ENCODE peak calls at places on chromosomes 6 and 20, in ten cellular contexts. One of them, this sample, is unnamed.

GRCh38 chr20:25464501-25465204 is 57.2 kb downstream of the GINS1 start:
- DNase-seq in A673: no peak
- DNase-seq in GM23338: no peak
- DNase-seq in neural crest cell: no peak
- DNase-seq in activated T-cell treated with anti-CD3 and anti-CD28 coated beads, Interleukin-2, amount 50 U/mL, for 48 hours: no peak
- DNase-seq in NCI-H774: no peak
- DNase-seq in mesothelial cell of epicardium: no peak
- DNase-seq in neural progenitor cell: no peak
- DNase-seq in sigmoid colon: peak; percentile 38
- DNase-seq in BJ: no peak
- DNase-seq in this sample: no peak

GRCh38 chr6:115997990-115998585 is 62.6 kb downstream of the FRK start:
- DNase-seq in A673: no peak
- DNase-seq in GM23338: no peak
- DNase-seq in neural crest cell: no peak
- DNase-seq in activated T-cell treated with anti-CD3 and anti-CD28 coated beads, Interleukin-2, amount 50 U/mL, for 48 hours: no peak
- DNase-seq in NCI-H774: no peak
- DNase-seq in mesothelial cell of epicardium: no peak
- DNase-seq in neural progenitor cell: no peak
- DNase-seq in sigmoid colon: no peak
- DNase-seq in BJ: no peak
- DNase-seq in this sample: no peak

GRCh38 chr20:24027229-24027628 is 38.6 kb upstream of the GGTLC1 start:
- DNase-seq in A673: peak; percentile 39
- DNase-seq in GM23338: no peak
- DNase-seq in neural crest cell: no peak
- DNase-seq in activated T-cell treated with anti-CD3 and anti-CD28 coated beads, Interleukin-2, amount 50 U/mL, for 48 hours: peak; percentile 79
- DNase-seq in NCI-H774: no peak
- DNase-seq in mesothelial cell of epicardium: no peak
- DNase-seq in neural progenitor cell: no peak
- DNase-seq in sigmoid colon: peak; percentile 74
- DNase-seq in BJ: no peak
- DNase-seq in this sample: peak; percentile 83

GRCh38 chr6:93423542-93423941 is 4.2 kb upstream of the EPHA7 start:
- DNase-seq in A673: peak; percentile 82
- DNase-seq in GM23338: peak; percentile 65
- DNase-seq in neural crest cell: peak; percentile 69
- DNase-seq in activated T-cell treated with anti-CD3 and anti-CD28 coated beads, Interleukin-2, amount 50 U/mL, for 48 hours: peak; percentile 19
- DNase-seq in NCI-H774: peak; percentile 68
- DNase-seq in mesothelial cell of epicardium: no peak
- DNase-seq in neural progenitor cell: peak; percentile 83
- DNase-seq in sigmoid colon: peak; percentile 70
- DNase-seq in BJ: no peak
- DNase-seq in this sample: no peak

GRCh38 chr20:2542361-2542760 is 6.0 kb downstream of the TMC2 start:
- DNase-seq in A673: no peak
- DNase-seq in GM23338: no peak
- DNase-seq in neural crest cell: no peak
- DNase-seq in activated T-cell treated with anti-CD3 and anti-CD28 coated beads, Interleukin-2, amount 50 U/mL, for 48 hours: no peak
- DNase-seq in NCI-H774: no peak
- DNase-seq in mesothelial cell of epicardium: no peak
- DNase-seq in neural progenitor cell: no peak
- DNase-seq in sigmoid colon: no peak
- DNase-seq in BJ: no peak
- DNase-seq in this sample: no peak

GRCh38 chr6:74277749-74278148 is 581.7 kb downstream of the CD109 start:
- DNase-seq in A673: peak; percentile 56
- DNase-seq in GM23338: no peak
- DNase-seq in neural crest cell: no peak
- DNase-seq in activated T-cell treated with anti-CD3 and anti-CD28 coated beads, Interleukin-2, amount 50 U/mL, for 48 hours: no peak
- DNase-seq in NCI-H774: peak; percentile 47
- DNase-seq in mesothelial cell of epicardium: no peak
- DNase-seq in neural progenitor cell: no peak
- DNase-seq in sigmoid colon: no peak
- DNase-seq in BJ: no peak
- DNase-seq in this sample: no peak

GRCh38 chr6:33840064-33840926 is 36.5 kb upstream of the MLN start:
- DNase-seq in A673: peak; percentile 98
- DNase-seq in GM23338: no peak
- DNase-seq in neural crest cell: no peak
- DNase-seq in activated T-cell treated with anti-CD3 and anti-CD28 coated beads, Interleukin-2, amount 50 U/mL, for 48 hours: peak; percentile 61
- DNase-seq in NCI-H774: no peak
- DNase-seq in mesothelial cell of epicardium: no peak
- DNase-seq in neural progenitor cell: no peak
- DNase-seq in sigmoid colon: no peak
- DNase-seq in BJ: peak; percentile 92
- DNase-seq in this sample: no peak

GRCh38 chr6:53813801-53814200 is 19.0 kb downstream of the LRRC1 start:
- DNase-seq in A673: no peak
- DNase-seq in GM23338: no peak
- DNase-seq in neural crest cell: no peak
- DNase-seq in activated T-cell treated with anti-CD3 and anti-CD28 coated beads, Interleukin-2, amount 50 U/mL, for 48 hours: no peak
- DNase-seq in NCI-H774: no peak
- DNase-seq in mesothelial cell of epicardium: no peak
- DNase-seq in neural progenitor cell: no peak
- DNase-seq in sigmoid colon: no peak
- DNase-seq in BJ: no peak
- DNase-seq in this sample: no peak

GRCh38 chr20:53621482-53622246 is 28.0 kb upstream of the ZNF217 start:
- DNase-seq in A673: peak; percentile 81
- DNase-seq in GM23338: peak; percentile 22
- DNase-seq in neural crest cell: no peak
- DNase-seq in activated T-cell treated with anti-CD3 and anti-CD28 coated beads, Interleukin-2, amount 50 U/mL, for 48 hours: peak; percentile 48
- DNase-seq in NCI-H774: no peak
- DNase-seq in mesothelial cell of epicardium: no peak
- DNase-seq in neural progenitor cell: no peak
- DNase-seq in sigmoid colon: peak; percentile 84
- DNase-seq in BJ: peak; percentile 94
- DNase-seq in this sample: no peak

GRCh38 chr6:106749611-106750010 is 120.2 kb downstream of the QRSL1 start:
- DNase-seq in A673: no peak
- DNase-seq in GM23338: no peak
- DNase-seq in neural crest cell: no peak
- DNase-seq in activated T-cell treated with anti-CD3 and anti-CD28 coated beads, Interleukin-2, amount 50 U/mL, for 48 hours: no peak
- DNase-seq in NCI-H774: no peak
- DNase-seq in mesothelial cell of epicardium: no peak
- DNase-seq in neural progenitor cell: no peak
- DNase-seq in sigmoid colon: no peak
- DNase-seq in BJ: no peak
- DNase-seq in this sample: no peak

GRCh38 chr6:38354033-38354373 is 285.7 kb downstream of the BTBD9 start:
- DNase-seq in A673: no peak
- DNase-seq in GM23338: no peak
- DNase-seq in neural crest cell: no peak
- DNase-seq in activated T-cell treated with anti-CD3 and anti-CD28 coated beads, Interleukin-2, amount 50 U/mL, for 48 hours: no peak
- DNase-seq in NCI-H774: no peak
- DNase-seq in mesothelial cell of epicardium: no peak
- DNase-seq in neural progenitor cell: no peak
- DNase-seq in sigmoid colon: no peak
- DNase-seq in BJ: no peak
- DNase-seq in this sample: no peak

GRCh38 chr6:164640946-164641345 is 668.5 kb downstream of the C6orf118 start:
- DNase-seq in A673: peak; percentile 2
- DNase-seq in GM23338: no peak
- DNase-seq in neural crest cell: no peak
- DNase-seq in activated T-cell treated with anti-CD3 and anti-CD28 coated beads, Interleukin-2, amount 50 U/mL, for 48 hours: no peak
- DNase-seq in NCI-H774: no peak
- DNase-seq in mesothelial cell of epicardium: no peak
- DNase-seq in neural progenitor cell: no peak
- DNase-seq in sigmoid colon: no peak
- DNase-seq in BJ: no peak
- DNase-seq in this sample: no peak

GRCh38 chr6:143999406-143999805 is 8.7 kb downstream of the PLAGL1 start:
- DNase-seq in A673: no peak
- DNase-seq in GM23338: no peak
- DNase-seq in neural crest cell: no peak
- DNase-seq in activated T-cell treated with anti-CD3 and anti-CD28 coated beads, Interleukin-2, amount 50 U/mL, for 48 hours: no peak
- DNase-seq in NCI-H774: no peak
- DNase-seq in mesothelial cell of epicardium: no peak
- DNase-seq in neural progenitor cell: no peak
- DNase-seq in sigmoid colon: no peak
- DNase-seq in BJ: no peak
- DNase-seq in this sample: no peak

GRCh38 chr20:23161244-23161875 is 75.2 kb upstream of the CD93 start:
- DNase-seq in A673: no peak
- DNase-seq in GM23338: no peak
- DNase-seq in neural crest cell: no peak
- DNase-seq in activated T-cell treated with anti-CD3 and anti-CD28 coated beads, Interleukin-2, amount 50 U/mL, for 48 hours: no peak
- DNase-seq in NCI-H774: no peak
- DNase-seq in mesothelial cell of epicardium: no peak
- DNase-seq in neural progenitor cell: no peak
- DNase-seq in sigmoid colon: peak; percentile 62
- DNase-seq in BJ: no peak
- DNase-seq in this sample: no peak

GRCh38 chr6:98937351-98937750 is 10.4 kb downstream of the FBXL4 start:
- DNase-seq in A673: no peak
- DNase-seq in GM23338: no peak
- DNase-seq in neural crest cell: no peak
- DNase-seq in activated T-cell treated with anti-CD3 and anti-CD28 coated beads, Interleukin-2, amount 50 U/mL, for 48 hours: no peak
- DNase-seq in NCI-H774: no peak
- DNase-seq in mesothelial cell of epicardium: no peak
- DNase-seq in neural progenitor cell: no peak
- DNase-seq in sigmoid colon: no peak
- DNase-seq in BJ: no peak
- DNase-seq in this sample: no peak

GRCh38 chr20:11246251-11246775 is 572.5 kb upstream of the JAG1 start:
- DNase-seq in A673: no peak
- DNase-seq in GM23338: no peak
- DNase-seq in neural crest cell: no peak
- DNase-seq in activated T-cell treated with anti-CD3 and anti-CD28 coated beads, Interleukin-2, amount 50 U/mL, for 48 hours: no peak
- DNase-seq in NCI-H774: no peak
- DNase-seq in mesothelial cell of epicardium: no peak
- DNase-seq in neural progenitor cell: no peak
- DNase-seq in sigmoid colon: no peak
- DNase-seq in BJ: no peak
- DNase-seq in this sample: no peak

GRCh38 chr20:10060223-10060622 is 25.4 kb downstream of the ANKEF1 start:
- DNase-seq in A673: peak; percentile 77
- DNase-seq in GM23338: peak; percentile 27
- DNase-seq in neural crest cell: no peak
- DNase-seq in activated T-cell treated with anti-CD3 and anti-CD28 coated beads, Interleukin-2, amount 50 U/mL, for 48 hours: no peak
- DNase-seq in NCI-H774: no peak
- DNase-seq in mesothelial cell of epicardium: no peak
- DNase-seq in neural progenitor cell: no peak
- DNase-seq in sigmoid colon: no peak
- DNase-seq in BJ: no peak
- DNase-seq in this sample: no peak

GRCh38 chr6:148758492-148758891 is 11.7 kb downstream of the UST start:
- DNase-seq in A673: no peak
- DNase-seq in GM23338: no peak
- DNase-seq in neural crest cell: no peak
- DNase-seq in activated T-cell treated with anti-CD3 and anti-CD28 coated beads, Interleukin-2, amount 50 U/mL, for 48 hours: peak; percentile 64
- DNase-seq in NCI-H774: no peak
- DNase-seq in mesothelial cell of epicardium: no peak
- DNase-seq in neural progenitor cell: no peak
- DNase-seq in sigmoid colon: no peak
- DNase-seq in BJ: no peak
- DNase-seq in this sample: peak; percentile 11

GRCh38 chr6:160253242-160253641 is 5.4 kb downstream of the SLC22A2 start:
- DNase-seq in A673: no peak
- DNase-seq in GM23338: no peak
- DNase-seq in neural crest cell: no peak
- DNase-seq in activated T-cell treated with anti-CD3 and anti-CD28 coated beads, Interleukin-2, amount 50 U/mL, for 48 hours: no peak
- DNase-seq in NCI-H774: no peak
- DNase-seq in mesothelial cell of epicardium: no peak
- DNase-seq in neural progenitor cell: no peak
- DNase-seq in sigmoid colon: no peak
- DNase-seq in BJ: no peak
- DNase-seq in this sample: no peak

GRCh38 chr6:147448212-147448611 is 60.3 kb upstream of the SAMD5 start:
- DNase-seq in A673: peak; percentile 62
- DNase-seq in GM23338: peak; percentile 97
- DNase-seq in neural crest cell: peak; percentile 17
- DNase-seq in activated T-cell treated with anti-CD3 and anti-CD28 coated beads, Interleukin-2, amount 50 U/mL, for 48 hours: no peak
- DNase-seq in NCI-H774: peak; percentile 47
- DNase-seq in mesothelial cell of epicardium: no peak
- DNase-seq in neural progenitor cell: peak; percentile 60
- DNase-seq in sigmoid colon: no peak
- DNase-seq in BJ: no peak
- DNase-seq in this sample: no peak

GRCh38 chr6:1853761-1854160 is 244.0 kb downstream of the FOXC1 start:
- DNase-seq in A673: no peak
- DNase-seq in GM23338: no peak
- DNase-seq in neural crest cell: no peak
- DNase-seq in activated T-cell treated with anti-CD3 and anti-CD28 coated beads, Interleukin-2, amount 50 U/mL, for 48 hours: no peak
- DNase-seq in NCI-H774: no peak
- DNase-seq in mesothelial cell of epicardium: no peak
- DNase-seq in neural progenitor cell: no peak
- DNase-seq in sigmoid colon: no peak
- DNase-seq in BJ: no peak
- DNase-seq in this sample: no peak

GRCh38 chr6:3209114-3210023 is 18.1 kb downstream of the TUBB2B start:
- DNase-seq in A673: peak; percentile 82
- DNase-seq in GM23338: peak; percentile 94
- DNase-seq in neural crest cell: no peak
- DNase-seq in activated T-cell treated with anti-CD3 and anti-CD28 coated beads, Interleukin-2, amount 50 U/mL, for 48 hours: peak; percentile 80
- DNase-seq in NCI-H774: peak; percentile 69
- DNase-seq in mesothelial cell of epicardium: no peak
- DNase-seq in neural progenitor cell: peak; percentile 62
- DNase-seq in sigmoid colon: no peak
- DNase-seq in BJ: peak; percentile 98
- DNase-seq in this sample: no peak

GRCh38 chr6:161101517-161101916 is 109.9 kb downstream of the MAP3K4 start:
- DNase-seq in A673: peak; percentile 24
- DNase-seq in GM23338: peak; percentile 31
- DNase-seq in neural crest cell: no peak
- DNase-seq in activated T-cell treated with anti-CD3 and anti-CD28 coated beads, Interleukin-2, amount 50 U/mL, for 48 hours: no peak
- DNase-seq in NCI-H774: no peak
- DNase-seq in mesothelial cell of epicardium: no peak
- DNase-seq in neural progenitor cell: peak; percentile 53
- DNase-seq in sigmoid colon: no peak
- DNase-seq in BJ: no peak
- DNase-seq in this sample: no peak

GRCh38 chr6:31114970-31115849 is 610 bp downstream of the PSORS1C1 start:
- DNase-seq in A673: peak; percentile 64
- DNase-seq in GM23338: peak; percentile 70
- DNase-seq in neural crest cell: no peak
- DNase-seq in activated T-cell treated with anti-CD3 and anti-CD28 coated beads, Interleukin-2, amount 50 U/mL, for 48 hours: no peak
- DNase-seq in NCI-H774: no peak
- DNase-seq in mesothelial cell of epicardium: no peak
- DNase-seq in neural progenitor cell: no peak
- DNase-seq in sigmoid colon: no peak
- DNase-seq in BJ: no peak
- DNase-seq in this sample: peak; percentile 11

GRCh38 chr20:18851556-18852098 is 38.0 kb downstream of the SCP2D1 start:
- DNase-seq in A673: no peak
- DNase-seq in GM23338: no peak
- DNase-seq in neural crest cell: no peak
- DNase-seq in activated T-cell treated with anti-CD3 and anti-CD28 coated beads, Interleukin-2, amount 50 U/mL, for 48 hours: no peak
- DNase-seq in NCI-H774: no peak
- DNase-seq in mesothelial cell of epicardium: no peak
- DNase-seq in neural progenitor cell: no peak
- DNase-seq in sigmoid colon: no peak
- DNase-seq in BJ: no peak
- DNase-seq in this sample: no peak

GRCh38 chr6:133359256-133359655 is 118.1 kb downstream of the EYA4 start:
- DNase-seq in A673: no peak
- DNase-seq in GM23338: no peak
- DNase-seq in neural crest cell: no peak
- DNase-seq in activated T-cell treated with anti-CD3 and anti-CD28 coated beads, Interleukin-2, amount 50 U/mL, for 48 hours: no peak
- DNase-seq in NCI-H774: no peak
- DNase-seq in mesothelial cell of epicardium: no peak
- DNase-seq in neural progenitor cell: no peak
- DNase-seq in sigmoid colon: no peak
- DNase-seq in BJ: no peak
- DNase-seq in this sample: no peak

GRCh38 chr6:83592770-83593394 is 80.5 kb downstream of the PRSS35 start:
- DNase-seq in A673: peak; percentile 60
- DNase-seq in GM23338: peak; percentile 77
- DNase-seq in neural crest cell: no peak
- DNase-seq in activated T-cell treated with anti-CD3 and anti-CD28 coated beads, Interleukin-2, amount 50 U/mL, for 48 hours: no peak
- DNase-seq in NCI-H774: no peak
- DNase-seq in mesothelial cell of epicardium: no peak
- DNase-seq in neural progenitor cell: peak; percentile 38
- DNase-seq in sigmoid colon: no peak
- DNase-seq in BJ: no peak
- DNase-seq in this sample: no peak

GRCh38 chr6:39062014-39062740 is 13.6 kb downstream of the GLP1R start:
- DNase-seq in A673: peak; percentile 47
- DNase-seq in GM23338: no peak
- DNase-seq in neural crest cell: no peak
- DNase-seq in activated T-cell treated with anti-CD3 and anti-CD28 coated beads, Interleukin-2, amount 50 U/mL, for 48 hours: no peak
- DNase-seq in NCI-H774: no peak
- DNase-seq in mesothelial cell of epicardium: no peak
- DNase-seq in neural progenitor cell: peak; percentile 13
- DNase-seq in sigmoid colon: no peak
- DNase-seq in BJ: no peak
- DNase-seq in this sample: no peak